ENCODE peak calls at places on chromosomes 16 and 17, in seven cellular contexts. I, M, Y, L, Z, O and C are unnamed samples.

GRCh38 chr17:59267776-59268175 is 47.5 kb downstream of the GDPD1 start:
- DNase-seq in I (no peak), M (no peak), Y (no peak), L (no peak), Z (no peak), O (no peak), C (no peak)

GRCh38 chr16:2473999-2474876 is 689 bp upstream of the TBC1D24 start:
- DNase-seq in I (peak), M (peak), Y (no peak), L (peak), Z (no peak), O (no peak), C (peak)

GRCh38 chr16:68382296-68382718 is 66.0 kb downstream of the SMPD3 start:
- DNase-seq in I (no peak), M (no peak), Y (no peak), L (peak), Z (no peak), O (no peak), C (no peak)

GRCh38 chr17:3738562-3739295 is 15.0 kb downstream of the HASPIN start:
- DNase-seq in I (peak), M (peak), Y (no peak), L (no peak), Z (no peak), O (no peak), C (no peak)

GRCh38 chr16:11201498-11202259 is 54.3 kb downstream of the SOCS1 start:
- DNase-seq in I (no peak), M (no peak), Y (peak), L (no peak), Z (no peak), O (peak), C (no peak)

GRCh38 chr17:81566461-81567126 is 14.4 kb upstream of the FAAP100 start:
- DNase-seq in I (no peak), M (no peak), Y (peak), L (no peak), Z (no peak), O (peak), C (no peak)

GRCh38 chr16:27293343-27293742 is 20.4 kb upstream of the IL4R start:
- DNase-seq in I (no peak), M (no peak), Y (no peak), L (no peak), Z (no peak), O (no peak), C (no peak)

GRCh38 chr16:28494141-28494851 is at the start of gene APOBR:
- DNase-seq in I (peak), M (peak), Y (no peak), L (peak), Z (no peak), O (no peak), C (peak)

GRCh38 chr17:73184133-73184993 is 8.5 kb upstream of the COG1 start:
- DNase-seq in I (no peak), M (no peak), Y (no peak), L (no peak), Z (no peak), O (no peak), C (no peak)